ENCODE peak calls at places on chromosome 21, in six cellular contexts. S, Z, L, M, T and J are unnamed samples.

GRCh38 chr21:44932366-44933181 is 7.3 kb upstream of the SLX9 start:
- DNase-seq in S (no peak), Z (peak), L (no peak), M (no peak), T (peak), J (peak)

GRCh38 chr21:38273745-38274544 is 17.2 kb downstream of the KCNJ15 start:
- DNase-seq in S (no peak), Z (no peak), L (no peak), M (no peak), T (no peak), J (no peak)

GRCh38 chr21:37984416-37984815 is 68.2 kb upstream of the KCNJ6 start:
- DNase-seq in S (no peak), Z (no peak), L (no peak), M (no peak), T (no peak), J (no peak)

GRCh38 chr21:45076245-45076661 is 1.9 kb downstream of the ADARB1 start:
- DNase-seq in S (no peak), Z (peak), L (no peak), M (no peak), T (no peak), J (no peak)

GRCh38 chr21:45644041-45644906 is 749 bp downstream of the PCBP3 start:
- DNase-seq in S (no peak), Z (peak), L (no peak), M (no peak), T (no peak), J (peak)

GRCh38 chr21:29124645-29125044 is 5.8 kb upstream of the MAP3K7CL start:
- DNase-seq in S (no peak), Z (no peak), L (no peak), M (no peak), T (no peak), J (no peak)

GRCh38 chr21:26366781-26367180 is 196.2 kb upstream of the APP start:
- DNase-seq in S (no peak), Z (peak), L (no peak), M (no peak), T (no peak), J (no peak)

GRCh38 chr21:31623664-31624063 is 35.8 kb upstream of the SOD1 start:
- DNase-seq in S (no peak), Z (no peak), L (no peak), M (no peak), T (no peak), J (no peak)

GRCh38 chr21:38773108-38774061 is 32.3 kb upstream of the ETS2 start:
- DNase-seq in S (no peak), Z (peak), L (no peak), M (no peak), T (no peak), J (no peak)

GRCh38 chr21:31658053-31658452 is 1.4 kb upstream of the SOD1 start:
- DNase-seq in S (no peak), Z (no peak), L (no peak), M (no peak), T (no peak), J (no peak)

GRCh38 chr21:21226472-21226871 is 228.3 kb downstream of the NCAM2 start:
- DNase-seq in S (no peak), Z (no peak), L (no peak), M (no peak), T (no peak), J (no peak)

GRCh38 chr21:15121655-15122120 is 56.9 kb upstream of the NRIP1 start:
- DNase-seq in S (no peak), Z (no peak), L (peak), M (no peak), T (no peak), J (no peak)

GRCh38 chr21:25254491-25255174 is 352.6 kb downstream of the MRPL39 start:
- DNase-seq in S (no peak), Z (no peak), L (no peak), M (no peak), T (no peak), J (no peak)

GRCh38 chr21:34743831-34744230 is 75.0 kb downstream of the CLIC6 start:
- DNase-seq in S (no peak), Z (peak), L (no peak), M (no peak), T (no peak), J (no peak)

GRCh38 chr21:43797925-43798715 is 8.7 kb downstream of the RRP1 start:
- DNase-seq in S (no peak), Z (no peak), L (no peak), M (no peak), T (no peak), J (no peak)

GRCh38 chr21:39000496-39000895 is 182.8 kb downstream of the PSMG1 start:
- DNase-seq in S (peak), Z (no peak), L (no peak), M (no peak), T (peak), J (no peak)

GRCh38 chr21:37041706-37042271 is 31.1 kb downstream of the PIGP start:
- DNase-seq in S (no peak), Z (no peak), L (peak), M (no peak), T (no peak), J (no peak)

GRCh38 chr21:26501622-26502021 is 71.5 kb downstream of the CYYR1 start:
- DNase-seq in S (no peak), Z (no peak), L (no peak), M (no peak), T (no peak), J (no peak)

GRCh38 chr21:45405819-45406762 is 1.1 kb downstream of the COL18A1 start:
- DNase-seq in S (peak), Z (no peak), L (no peak), M (no peak), T (no peak), J (no peak)

GRCh38 chr21:29018540-29018939 is 609 bp downstream of the RWDD2B start:
- DNase-seq in S (no peak), Z (peak), L (no peak), M (no peak), T (no peak), J (no peak)

GRCh38 chr21:27424601-27425000 is 457.7 kb upstream of the ADAMTS5 start:
- DNase-seq in S (no peak), Z (no peak), L (no peak), M (no peak), T (no peak), J (no peak)

GRCh38 chr21:15255359-15256157 is 190.8 kb upstream of the NRIP1 start:
- DNase-seq in S (no peak), Z (no peak), L (no peak), M (no peak), T (no peak), J (no peak)